ENCODE peak calls at places on chromosomes 1 and 21, in seven cellular contexts. I, N, P, V, J, Y and R are unnamed samples.

GRCh38 chr1:215482079-215482478 is 85.0 kb upstream of the KCTD3 start:
- DNase-seq in J (no peak), Y (no peak), V (no peak), P (no peak), N (no peak), I (no peak), R (no peak)

GRCh38 chr1:241608379-241609033 is 31.7 kb downstream of the CHML start:
- DNase-seq in N (no peak), Y (peak), J (no peak), I (no peak), V (no peak), P (no peak), R (peak)

GRCh38 chr1:213737398-213738040 is 250.3 kb upstream of the PROX1 start:
- DNase-seq in Y (no peak), I (no peak), V (no peak), J (no peak), P (no peak), N (no peak), R (no peak)

GRCh38 chr1:5447479-5448070 is 544.6 kb downstream of the NPHP4 start:
- DNase-seq in J (no peak), I (no peak), Y (no peak), P (peak), N (no peak), V (no peak), R (no peak)

GRCh38 chr21:16193758-16194606 is 464.2 kb downstream of the USP25 start:
- DNase-seq in I (peak), N (peak), J (peak), V (peak), P (no peak), Y (peak), R (peak)

GRCh38 chr1:24108334-24109165 is 3.4 kb downstream of the MYOM3 start:
- DNase-seq in J (peak), I (no peak), N (no peak), V (no peak), P (peak), Y (peak), R (peak)

GRCh38 chr1:3727042-3727824 is 25.0 kb upstream of the CCDC27 start:
- DNase-seq in J (peak), Y (peak), V (no peak), I (no peak), P (no peak), N (peak), R (no peak)

GRCh38 chr1:69861641-69862040 is 293.9 kb downstream of the LRRC7 start:
- DNase-seq in N (no peak), I (no peak), V (no peak), P (no peak), Y (no peak), J (no peak), R (no peak)

GRCh38 chr1:97143236-97143882 is 421.8 kb downstream of the PTBP2 start:
- DNase-seq in N (no peak), P (no peak), J (no peak), I (no peak), V (no peak), Y (peak), R (no peak)

GRCh38 chr1:77794550-77794949 is 15.1 kb downstream of the MIGA1 start:
- DNase-seq in V (no peak), P (no peak), J (no peak), I (no peak), Y (no peak), N (no peak), R (no peak)

GRCh38 chr1:237861944-237862343 is 28.8 kb downstream of the ZP4 start:
- DNase-seq in I (no peak), N (no peak), P (no peak), Y (no peak), V (no peak), J (peak), R (no peak)

GRCh38 chr1:57024855-57025254 is 59.0 kb upstream of the C8B start:
- DNase-seq in Y (no peak), N (no peak), J (no peak), I (no peak), P (no peak), V (no peak), R (no peak)

GRCh38 chr21:46206163-46207005 is 22.1 kb upstream of the SPATC1L start:
- DNase-seq in N (no peak), I (no peak), Y (no peak), J (no peak), P (peak), V (no peak), R (no peak)

GRCh38 chr1:18981242-18981641 is 24.8 kb upstream of the IFFO2 start:
- DNase-seq in Y (no peak), N (no peak), J (no peak), I (no peak), P (no peak), V (no peak), R (no peak)

GRCh38 chr1:8671313-8671917 is 146.0 kb downstream of the RERE start:
- DNase-seq in V (peak), N (no peak), Y (peak), P (no peak), I (peak), J (peak), R (peak)

GRCh38 chr1:27979151-27979858 is 19.5 kb downstream of the XKR8 start:
- DNase-seq in J (no peak), N (no peak), V (no peak), P (no peak), I (no peak), Y (peak), R (peak)

GRCh38 chr21:27953328-27954045 is 986.6 kb upstream of the ADAMTS5 start:
- DNase-seq in Y (peak), V (no peak), I (no peak), J (no peak), P (no peak), N (no peak), R (no peak)

GRCh38 chr1:7690076-7690475 is 81.0 kb upstream of the VAMP3 start:
- DNase-seq in N (no peak), V (no peak), J (no peak), P (no peak), Y (no peak), I (no peak), R (no peak)

GRCh38 chr1:180563013-180563827 is 4.5 kb downstream of the OVAAL start:
- DNase-seq in N (no peak), Y (peak), I (no peak), J (no peak), P (no peak), V (no peak), R (peak)

GRCh38 chr1:216183427-216183826 is 239.8 kb downstream of the USH2A start:
- DNase-seq in J (no peak), P (no peak), N (no peak), I (no peak), Y (no peak), V (no peak), R (no peak)

GRCh38 chr1:30417701-30418425 is 305.5 kb downstream of the MATN1 start:
- DNase-seq in J (no peak), N (no peak), Y (no peak), V (no peak), I (peak), P (no peak), R (no peak)

GRCh38 chr1:247440001-247440620 is 17.8 kb downstream of the OR2B11 start:
- DNase-seq in I (no peak), V (no peak), Y (no peak), P (no peak), J (no peak), N (no peak), R (no peak)

GRCh38 chr1:204108312-204109141 is 35.6 kb downstream of the SOX13 start:
- DNase-seq in J (no peak), V (no peak), Y (no peak), N (no peak), I (no peak), P (no peak), R (no peak)

GRCh38 chr1:198254521-198254920 is 97.7 kb downstream of the NEK7 start:
- DNase-seq in N (no peak), J (no peak), I (no peak), Y (peak), P (no peak), V (no peak), R (no peak)

GRCh38 chr1:204940591-204940990 is 69.9 kb downstream of the NFASC start:
- DNase-seq in N (no peak), V (no peak), J (no peak), Y (no peak), I (no peak), P (no peak), R (no peak)

GRCh38 chr1:1764876-1765478 is 13.3 kb downstream of the NADK start:
- DNase-seq in Y (no peak), N (no peak), J (no peak), V (no peak), P (no peak), I (no peak), R (no peak)

GRCh38 chr1:164754088-164754600 is 195.2 kb downstream of the PBX1 start:
- DNase-seq in Y (peak), I (peak), P (no peak), N (no peak), V (peak), J (peak), R (peak)

GRCh38 chr21:43766734-43767497 is 9.2 kb downstream of the CSTB start:
- DNase-seq in Y (no peak), V (no peak), I (no peak), J (no peak), N (no peak), P (no peak), R (peak)

GRCh38 chr1:202959276-202959620 is 1.1 kb upstream of the ADIPOR1 start:
- DNase-seq in P (no peak), Y (peak), V (no peak), N (no peak), I (no peak), J (no peak), R (peak)

GRCh38 chr1:19665456-19666138 is 922 bp downstream of the HTR6 start:
- DNase-seq in P (no peak), J (no peak), N (no peak), I (no peak), Y (no peak), V (no peak), R (no peak)

GRCh38 chr1:149937779-149938178 is 1.1 kb upstream of the MTMR11 start:
- DNase-seq in N (no peak), J (no peak), V (no peak), I (no peak), P (no peak), Y (no peak), R (no peak)

GRCh38 chr1:182739545-182739944 is 50.0 kb upstream of the NPL start:
- DNase-seq in I (no peak), J (peak), P (no peak), N (no peak), V (no peak), Y (no peak), R (no peak)

GRCh38 chr1:243287652-243288051 is 31.8 kb downstream of the SDCCAG8 start:
- DNase-seq in V (no peak), I (no peak), N (no peak), P (no peak), J (no peak), Y (peak), R (peak)

GRCh38 chr1:197944485-197944884 is 27.3 kb downstream of the LHX9 start:
- DNase-seq in Y (no peak), I (no peak), P (no peak), V (no peak), N (no peak), J (no peak), R (no peak)

GRCh38 chr1:1132928-1133750 is 17.2 kb upstream of the C1orf159 start:
- DNase-seq in I (no peak), J (peak), V (peak), N (peak), P (peak), Y (peak), R (peak)

GRCh38 chr1:31266547-31266946 is 26.9 kb upstream of the NKAIN1 start:
- DNase-seq in N (no peak), I (no peak), J (no peak), Y (no peak), V (no peak), P (no peak), R (no peak)

GRCh38 chr1:183323849-183324683 is 94.1 kb downstream of the NMNAT2 start:
- DNase-seq in Y (no peak), P (no peak), J (no peak), N (no peak), I (no peak), V (no peak), R (no peak)

GRCh38 chr1:183604048-183604808 is 14.0 kb upstream of the NCF2 start:
- DNase-seq in I (no peak), P (no peak), Y (peak), V (peak), J (no peak), N (peak), R (peak)

GRCh38 chr1:162857850-162858249 is 3.1 kb downstream of the CCDC190 start:
- DNase-seq in N (no peak), I (no peak), Y (peak), V (no peak), P (no peak), J (no peak), R (no peak)

GRCh38 chr21:38567577-38568360 is 69.5 kb upstream of the ERG start:
- DNase-seq in J (no peak), N (no peak), P (no peak), I (no peak), Y (peak), V (no peak), R (peak)

GRCh38 chr1:108211014-108211413 is 10.9 kb upstream of the SLC25A24 start:
- DNase-seq in Y (no peak), J (no peak), V (no peak), I (no peak), P (no peak), N (no peak), R (no peak)

GRCh38 chr1:108209456-108210108 is 9.4 kb upstream of the SLC25A24 start:
- DNase-seq in Y (no peak), N (no peak), P (no peak), V (no peak), J (no peak), I (no peak), R (no peak)

DNA sequence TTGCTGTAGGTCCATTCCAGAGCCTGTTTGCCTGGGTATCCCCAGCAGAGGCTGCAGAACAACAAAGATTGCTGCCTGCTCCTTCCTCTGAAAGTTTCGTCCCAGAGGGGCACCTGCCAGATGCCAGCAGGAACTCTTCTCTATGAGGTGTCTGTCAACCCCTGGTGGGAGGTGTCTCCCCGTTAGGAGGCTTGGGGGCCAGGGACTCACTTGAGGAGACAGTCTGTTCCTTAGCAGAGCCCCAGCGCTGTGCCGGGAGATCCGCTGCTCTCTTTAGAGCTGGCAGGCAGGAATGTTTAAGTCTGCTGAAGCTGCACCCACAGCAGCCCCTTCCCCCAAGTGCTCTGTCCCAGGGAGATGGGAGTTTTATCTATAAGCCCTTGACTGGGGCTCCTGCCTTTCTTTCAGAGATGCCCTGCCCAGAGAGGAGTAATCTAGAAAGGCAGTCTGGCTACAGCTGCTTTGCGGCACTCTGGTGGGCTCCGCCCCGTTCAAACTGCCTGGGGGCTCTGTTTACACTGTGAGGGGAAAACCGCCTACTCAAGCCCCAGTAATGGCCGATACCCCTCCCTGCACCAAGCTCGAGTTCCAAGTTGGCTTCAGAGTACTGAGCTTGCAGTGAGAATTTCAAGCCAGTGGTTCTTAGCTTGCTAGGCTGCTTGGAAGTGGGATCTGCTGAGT is 8.7 kb upstream of the SLC25A24 start:
- DNase-seq in N (no peak), V (no peak), Y (no peak), I (no peak), P (no peak), J (no peak), R (no peak)
- H3K4me3 ChIP-seq in N (no peak), V (no peak), Y (no peak), I (no peak), P (no peak), J (no peak), R (no peak)

DNA sequence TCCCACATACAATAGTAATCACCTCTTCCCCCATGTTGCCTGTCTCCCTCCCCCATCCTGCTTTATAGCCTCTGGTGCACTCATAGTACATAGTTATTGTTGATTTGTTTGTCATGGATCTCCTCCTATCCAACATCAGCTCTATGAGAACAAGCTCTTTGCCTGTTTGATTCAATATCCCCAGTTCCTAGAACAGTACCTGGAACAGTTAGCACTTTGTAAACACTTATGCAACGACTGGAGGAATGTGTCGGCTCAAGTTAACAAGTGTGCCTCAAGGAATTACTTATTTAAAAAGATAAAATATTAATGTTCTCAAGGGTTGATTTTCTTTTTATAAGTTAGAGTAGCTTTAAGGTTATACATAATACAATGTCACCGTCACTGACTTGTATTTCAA is 271.6 kb upstream of the KAZN start:
- DNase-seq in Y (no peak), J (no peak), I (no peak), V (no peak), P (no peak), N (no peak), R (no peak)
- TF ChIP-seq CTCF in Y (no peak), J (no peak), I (no peak), V (no peak), P (no peak), N (no peak), R (no peak)

DNA sequence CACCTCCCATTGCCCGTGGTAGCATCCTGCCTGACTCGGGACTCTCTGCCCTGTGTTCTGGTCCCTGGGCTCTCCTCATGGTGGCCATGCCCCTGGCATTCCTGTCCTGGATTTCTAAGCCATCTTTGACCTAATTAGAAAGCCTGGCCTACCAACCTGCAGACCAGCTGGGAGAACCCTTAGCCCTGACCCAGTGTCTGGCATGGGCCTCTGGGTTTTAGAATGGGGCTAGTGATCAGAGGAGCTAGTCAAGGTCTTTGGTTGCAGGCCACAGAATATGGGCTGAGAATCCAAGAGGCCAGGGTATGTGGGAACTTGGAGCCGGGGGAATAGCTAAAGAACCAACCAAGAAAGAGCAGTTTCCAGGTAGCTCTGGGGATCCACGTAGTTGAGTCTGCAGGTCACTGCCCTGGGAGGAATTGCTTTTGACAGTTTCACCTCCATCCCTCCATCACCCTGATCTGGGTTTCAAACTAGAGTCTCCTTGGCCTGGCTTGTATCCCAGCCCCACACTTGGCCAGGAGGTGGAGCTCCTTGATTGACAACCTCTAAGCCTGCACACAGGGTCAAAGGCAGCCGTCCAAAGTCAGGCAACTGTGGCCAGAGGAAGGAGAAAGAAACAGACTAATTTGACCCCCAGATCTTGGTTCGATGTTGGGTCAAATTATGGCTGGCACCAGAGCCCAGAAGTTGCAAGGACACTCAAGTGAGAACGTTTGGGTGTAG is 54.7 kb upstream of the ABCG1 start:
- DNase-seq in P (peak), Y (peak), J (peak), V (peak), I (peak), N (peak), R (no peak)
- H3K4me3 ChIP-seq in P (no peak), Y (no peak), J (no peak), V (no peak), I (no peak), N (no peak), R (no peak)

GRCh38 chr1:93559045-93559444 is 111.1 kb downstream of the FNBP1L start:
- DNase-seq in P (no peak), Y (no peak), I (no peak), J (no peak), N (no peak), V (no peak), R (no peak)
- TF ChIP-seq CTCF in P (no peak), Y (no peak), I (no peak), J (no peak), N (no peak), V (no peak), R (no peak)

GRCh38 chr1:178098262-178098661 is 4.4 kb downstream of the RASAL2 start:
- DNase-seq in P (no peak), I (no peak), N (no peak), Y (peak), J (no peak), V (no peak), R (peak)

GRCh38 chr1:178093958-178094751 is at the start of gene RASAL2:
- DNase-seq in I (peak), N (peak), J (peak), P (peak), Y (peak), V (peak), R (peak)

GRCh38 chr1:178093150-178093957 is 550 bp upstream of the RASAL2 start:
- DNase-seq in I (peak), V (peak), P (peak), N (peak), Y (peak), J (peak), R (peak)

GRCh38 chr1:178094752-178095645 is 1.1 kb downstream of the RASAL2 start:
- DNase-seq in V (no peak), P (no peak), Y (peak), N (no peak), I (no peak), J (no peak), R (peak)

DNA sequence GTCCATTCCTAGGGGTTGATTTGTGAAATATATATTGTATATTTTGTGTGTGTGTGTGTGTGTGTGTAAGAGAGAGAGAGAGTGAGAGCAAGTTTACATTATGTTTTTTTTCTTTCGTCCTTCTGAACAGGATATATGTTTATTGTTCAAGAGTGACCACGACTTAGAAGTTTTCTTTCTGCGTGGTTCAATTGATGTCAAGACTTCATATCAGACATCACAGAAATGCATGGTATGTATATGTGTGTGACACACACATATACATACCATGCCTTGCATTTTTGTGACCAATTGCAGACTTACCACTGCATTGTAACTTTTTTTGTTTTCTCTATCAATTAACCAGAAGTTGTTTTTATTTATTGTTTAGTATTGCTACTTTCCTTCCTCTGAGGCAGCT is 2.5 kb downstream of the RASAL2 start:
- DNase-seq in I (no peak), Y (peak), P (no peak), V (no peak), N (no peak), J (no peak), R (no peak)
- H3K4me3 ChIP-seq in I (no peak), Y (peak), P (no peak), V (no peak), N (no peak), J (no peak), R (peak)

DNA sequence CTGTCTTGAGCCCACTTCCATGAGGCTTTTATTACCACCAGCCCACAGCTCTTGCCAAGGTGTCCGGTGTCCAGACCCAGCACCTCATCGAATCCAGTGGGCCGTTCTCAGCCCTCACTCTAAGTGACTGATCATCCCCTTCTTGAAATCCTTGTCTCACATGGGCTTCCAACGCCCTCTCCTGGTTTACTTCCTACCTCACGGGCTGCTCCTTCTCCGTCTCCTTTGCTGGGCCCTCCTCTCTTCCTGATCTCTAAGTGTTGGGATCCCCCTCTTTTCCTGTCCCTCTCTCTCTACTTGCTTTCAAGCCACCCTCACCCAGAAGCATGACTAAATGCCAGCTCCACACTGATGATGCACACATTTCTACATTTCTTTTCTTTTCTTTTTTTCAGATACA is 9.0 kb upstream of the RHBG start:
- DNase-seq in V (no peak), P (no peak), N (no peak), Y (peak), I (no peak), J (peak), R (peak)
- TF ChIP-seq CTCF in V (no peak), P (no peak), N (no peak), Y (peak), I (no peak), J (no peak), R (peak)